ENCODE peak calls at places on chromosomes 3 and 15, in eight cellular contexts. N, H, A, L, Z, O, K and P are unnamed samples.

GRCh38 chr3:63613561-63613960 is 38.9 kb upstream of the SNTN start:
- DNase-seq in O (no peak), K (no peak), Z (peak), H (no peak), N (no peak), L (no peak), A (no peak), P (peak)

GRCh38 chr3:157107037-157107436 is 52.9 kb downstream of the CCNL1 start:
- DNase-seq in N (no peak), Z (no peak), L (no peak), O (no peak), A (no peak), K (no peak), H (no peak), P (no peak)

GRCh38 chr3:136078421-136079364 is 113.2 kb downstream of the PPP2R3A start:
- DNase-seq in L (peak), K (peak), A (peak), H (peak), O (no peak), N (peak), Z (peak), P (no peak)

GRCh38 chr3:196778755-196779154 is 39.1 kb downstream of the PAK2 start:
- DNase-seq in H (peak), O (no peak), L (peak), A (no peak), K (no peak), N (peak), Z (peak), P (peak)

GRCh38 chr3:186255703-186256331 is 106.2 kb downstream of the DGKG start:
- DNase-seq in L (no peak), K (no peak), N (no peak), A (peak), H (no peak), O (peak), Z (no peak), P (no peak)

GRCh38 chr3:96863129-96863740 is 48.8 kb downstream of the EPHA6 start:
- DNase-seq in H (peak), K (peak), A (peak), L (peak), O (peak), Z (peak), N (peak), P (no peak)

GRCh38 chr3:101963902-101964362 is 114.6 kb downstream of the NFKBIZ start:
- DNase-seq in H (peak), A (no peak), O (no peak), K (no peak), L (peak), N (peak), Z (peak), P (peak)

GRCh38 chr3:131602011-131602779 is 99.4 kb upstream of the MRPL3 start:
- DNase-seq in N (no peak), K (peak), A (no peak), H (no peak), L (no peak), O (no peak), Z (peak), P (no peak)

GRCh38 chr3:55252921-55253320 is 234.2 kb downstream of the WNT5A start:
- DNase-seq in K (no peak), N (no peak), A (no peak), Z (peak), O (no peak), H (no peak), L (no peak), P (peak)

GRCh38 chr3:171159822-171160157 is 133.3 kb upstream of the SLC2A2 start:
- DNase-seq in K (no peak), O (no peak), L (no peak), H (no peak), Z (no peak), A (no peak), N (no peak), P (no peak)

GRCh38 chr3:134282659-134283047 is 32.0 kb upstream of the RYK start:
- DNase-seq in L (no peak), Z (no peak), O (no peak), N (no peak), A (no peak), K (peak), H (no peak), P (no peak)

GRCh38 chr3:142027295-142027694 is 122.0 kb downstream of the TFDP2 start:
- DNase-seq in O (no peak), A (peak), K (no peak), L (peak), Z (no peak), H (peak), N (peak), P (peak)

GRCh38 chr3:194397757-194398312 is 1.2 kb downstream of the GP5 start:
- DNase-seq in A (peak), H (no peak), O (no peak), Z (no peak), K (no peak), N (no peak), L (peak), P (no peak)

GRCh38 chr3:106635271-106635670 is 742.0 kb upstream of the CCDC54 start:
- DNase-seq in L (peak), A (peak), N (peak), O (no peak), Z (peak), K (no peak), H (peak), P (peak)

GRCh38 chr15:70902105-70902504 is 9.5 kb downstream of the LRRC49 start:
- DNase-seq in A (no peak), N (peak), Z (peak), L (peak), H (peak), O (peak), K (peak), P (peak)

GRCh38 chr3:73411545-73411944 is 213.2 kb downstream of the PDZRN3 start:
- DNase-seq in Z (no peak), L (no peak), H (no peak), O (no peak), A (no peak), N (no peak), K (no peak), P (no peak)

GRCh38 chr3:89405145-89405544 is 297.7 kb downstream of the EPHA3 start:
- DNase-seq in H (no peak), K (no peak), A (no peak), Z (no peak), O (no peak), N (no peak), L (no peak), P (no peak)

DNA sequence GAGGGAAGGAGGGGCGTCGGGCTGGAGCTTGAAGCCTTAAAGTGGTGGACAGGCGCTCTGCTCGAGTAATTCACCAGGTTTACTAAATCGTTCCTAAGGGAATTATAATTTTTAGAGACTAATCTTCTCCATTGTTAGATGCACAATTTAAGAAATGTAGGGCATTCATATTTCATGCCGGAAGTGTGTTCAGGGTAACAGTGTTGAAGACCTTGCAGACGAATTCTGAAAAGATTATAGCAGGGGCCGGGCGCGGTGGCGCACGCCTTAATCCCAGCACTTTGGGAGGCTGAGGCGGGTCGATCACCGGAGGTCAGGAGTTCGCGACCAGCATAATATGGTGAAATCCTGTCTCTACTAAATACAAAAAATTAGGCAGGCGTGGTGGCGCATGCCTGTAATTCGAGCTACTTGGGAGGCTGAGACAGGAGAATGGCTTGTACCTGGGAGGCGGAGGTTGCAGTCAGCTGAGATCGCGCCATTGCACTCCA is 365 bp upstream of the GTF2A2 start:
- DNase-seq in Z (no peak), H (no peak), N (no peak), K (no peak), A (no peak), L (no peak), O (no peak), P (no peak)
- H3K4me3 ChIP-seq in Z (peak), H (peak), N (peak), K (no peak), A (peak), L (peak), O (peak), P (peak)

GRCh38 chr3:151156618-151157216 is 46.3 kb downstream of the GPR171 start:
- DNase-seq in K (peak), L (peak), H (peak), A (peak), Z (peak), O (peak), N (peak), P (peak)
- TF ChIP-seq CTCF in K (peak), L (peak), H (peak), A (peak), Z (peak), O (no peak), N (peak), P (peak)

DNA sequence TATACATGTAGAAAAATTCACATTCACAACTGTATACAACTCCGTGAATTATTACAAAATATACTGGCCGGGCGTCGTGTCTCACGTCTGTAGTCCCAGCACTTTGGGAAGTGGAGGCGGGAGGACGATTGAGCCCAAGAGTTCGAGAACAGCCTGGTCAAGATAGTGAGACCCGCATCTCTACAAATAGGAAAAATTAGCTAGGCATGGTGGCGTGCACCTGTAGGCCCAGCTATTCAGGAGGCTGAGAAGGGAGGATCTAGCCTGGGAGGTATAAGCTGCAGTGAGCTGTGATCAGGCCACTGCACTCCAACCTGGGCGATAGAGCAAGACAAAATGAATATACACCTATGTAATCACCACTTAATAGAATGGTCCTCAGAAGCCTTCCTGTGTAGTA is 1.3 kb downstream of the RAD51 start:
- DNase-seq in Z (no peak), K (no peak), L (no peak), H (no peak), N (no peak), A (peak), O (no peak), P (no peak)
- H3K4me3 ChIP-seq in Z (peak), K (no peak), L (peak), H (peak), N (peak), A (peak), O (no peak), P (peak)

GRCh38 chr3:42655331-42655888 is 1.9 kb downstream of the ZBTB47 start:
- DNase-seq in A (no peak), O (peak), N (no peak), H (no peak), Z (no peak), K (no peak), L (peak), P (no peak)

GRCh38 chr3:42653560-42654330 is at the start of gene ZBTB47:
- DNase-seq in Z (peak), H (peak), N (peak), O (peak), K (peak), L (peak), A (no peak), P (peak)

GRCh38 chr3:42653303-42653559 is 266 bp upstream of the ZBTB47 start:
- DNase-seq in A (no peak), K (no peak), O (no peak), H (no peak), L (no peak), Z (no peak), N (no peak), P (no peak)

GRCh38 chr3:42655980-42656679 is 2.6 kb downstream of the ZBTB47 start:
- DNase-seq in Z (peak), K (peak), N (peak), L (peak), A (no peak), H (no peak), O (no peak), P (peak)

DNA sequence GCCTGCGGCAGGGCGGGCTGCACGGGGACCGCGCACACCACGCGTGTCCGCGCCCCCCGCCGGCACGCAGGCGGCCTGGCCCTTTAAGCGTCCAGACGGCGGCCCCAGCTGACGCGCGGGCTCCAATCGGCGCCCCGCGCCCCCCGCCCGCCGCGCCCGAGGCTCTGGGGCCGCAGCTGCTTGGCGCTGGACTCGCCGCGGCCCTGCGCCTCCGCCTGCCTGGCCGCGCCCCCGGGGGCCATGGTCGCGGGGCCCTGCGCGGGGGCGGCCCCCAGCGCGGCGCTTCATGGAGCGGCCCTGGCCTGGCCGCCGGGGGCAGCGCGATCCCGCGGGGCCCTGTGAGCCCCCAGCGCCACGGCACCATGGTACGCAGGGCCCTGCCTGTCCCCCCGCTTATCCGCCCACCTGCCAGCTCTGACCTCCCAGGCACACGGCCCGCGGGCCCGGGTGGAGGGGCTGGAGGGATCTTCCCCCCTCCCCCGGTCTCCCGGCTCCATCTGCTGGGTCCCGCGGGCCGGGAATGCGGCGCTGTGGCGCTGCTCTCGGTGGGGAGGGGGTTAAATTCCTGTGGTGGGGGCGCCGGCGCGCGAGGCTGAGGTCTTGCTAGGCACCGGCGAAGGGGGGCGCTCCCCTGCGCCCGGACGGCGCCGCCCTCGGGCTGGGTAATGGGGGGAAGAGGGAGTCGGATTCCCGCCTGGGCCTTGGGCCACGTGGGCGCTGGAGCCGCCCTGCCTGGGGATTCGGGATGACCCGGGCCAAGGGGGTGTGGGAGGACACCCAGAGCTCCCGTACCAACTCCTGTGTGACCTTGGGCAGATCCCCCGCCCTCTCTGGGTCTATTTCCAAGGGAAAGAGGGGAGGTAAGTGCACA is 1.1 kb downstream of the ZBTB47 start:
- DNase-seq in O (peak), A (no peak), K (peak), H (peak), L (peak), N (peak), Z (peak), P (peak)
- TF ChIP-seq CTCF in O (no peak), A (no peak), K (peak), H (no peak), L (no peak), N (no peak), Z (no peak), P (no peak)